ENCODE peak calls at places on chromosome 1, in four cellular contexts. E is mesenteric fat pad; X is left ventricle myocardium superior; S is CD4-positive, alpha-beta memory T cell. K is an unnamed sample.

GRCh38 chr1:202106340-202107284 is 16.1 kb upstream of the GPR37L1 start:
- DNase-seq in E (no peak), X (no peak), S (no peak), K (no peak)

GRCh38 chr1:100443739-100444571 is 91.6 kb downstream of the CDC14A start:
- DNase-seq in E (no peak), X (no peak), S (peak; percentile 52), K (peak; percentile 89)

GRCh38 chr1:117658676-117659075 is 52.8 kb downstream of the TENT5C start:
- DNase-seq in E (no peak), X (no peak), S (peak; percentile 86), K (no peak)

GRCh38 chr1:208089971-208090755 is 154.0 kb downstream of the PLXNA2 start:
- DNase-seq in E (no peak), X (peak; percentile 63), S (no peak), K (peak; percentile 10)

GRCh38 chr1:3393024-3393986 is 61.2 kb upstream of the ARHGEF16 start:
- DNase-seq in E (no peak), X (peak; percentile 82), S (no peak), K (no peak)

GRCh38 chr1:89918794-89919155 is 76.1 kb upstream of the ZNF326 start:
- DNase-seq in E (no peak), X (no peak), S (no peak), K (no peak)

GRCh38 chr1:19315378-19316206 is 3.5 kb downstream of the SLC66A1 start:
- DNase-seq in E (no peak), X (no peak), S (no peak), K (peak; percentile 46)

GRCh38 chr1:22806584-22806983 is 95.9 kb downstream of the EPHB2 start:
- DNase-seq in E (no peak), X (no peak), S (no peak), K (no peak)

GRCh38 chr1:238830036-238830611 is 556.2 kb upstream of the CHRM3 start:
- DNase-seq in E (no peak), X (no peak), S (no peak), K (peak; percentile 69)

GRCh38 chr1:12161662-12162458 is 4.9 kb upstream of the TNFRSF1B start:
- DNase-seq in E (no peak), X (peak; percentile 93), S (peak; percentile 71), K (peak; percentile 84)

GRCh38 chr1:232648316-232648715 is 18.4 kb upstream of the SIPA1L2 start:
- DNase-seq in E (no peak), X (no peak), S (no peak), K (peak; percentile 44)

GRCh38 chr1:21783679-21784603 is 992 bp upstream of the USP48 start:
- DNase-seq in E (no peak), X (peak; percentile 39), S (no peak), K (peak; percentile 72)

GRCh38 chr1:239126881-239127280 is 259.5 kb upstream of the CHRM3 start:
- DNase-seq in E (no peak), X (no peak), S (no peak), K (peak; percentile 21)

GRCh38 chr1:204945565-204945977 is 74.9 kb downstream of the NFASC start:
- DNase-seq in E (no peak), X (no peak), S (no peak), K (no peak)

GRCh38 chr1:94236630-94237290 is 624 bp downstream of the ARHGAP29 start:
- DNase-seq in E (no peak), X (peak; percentile 66), S (no peak), K (peak; percentile 43)

GRCh38 chr1:145759713-145760112 is 40.4 kb downstream of the CD160 start:
- DNase-seq in E (no peak), X (no peak), S (no peak), K (no peak)

GRCh38 chr1:45843474-45843905 is 40.1 kb downstream of the MAST2 start:
- DNase-seq in E (no peak), X (no peak), S (no peak), K (peak; percentile 53)

GRCh38 chr1:52970149-52970548 is 43.1 kb downstream of the SCP2 start:
- DNase-seq in E (no peak), X (no peak), S (peak; percentile 0), K (peak; percentile 11)

GRCh38 chr1:193241132-193241827 is 54.9 kb upstream of the B3GALT2 start:
- DNase-seq in E (no peak), X (no peak), S (no peak), K (no peak)

GRCh38 chr1:109061183-109061582 is 14.6 kb downstream of the TAF13 start:
- DNase-seq in E (no peak), X (no peak), S (no peak), K (no peak)

GRCh38 chr1:117886101-117886795 is 43.2 kb downstream of the GDAP2 start:
- DNase-seq in E (no peak), X (no peak), S (no peak), K (peak; percentile 70)

GRCh38 chr1:17994046-17994445 is 113.6 kb upstream of the IGSF21 start:
- DNase-seq in E (no peak), X (no peak), S (no peak), K (no peak)

GRCh38 chr1:6483010-6483760 is 8.3 kb downstream of the PLEKHG5 start:
- DNase-seq in E (no peak), X (no peak), S (no peak), K (no peak)

GRCh38 chr1:218671573-218671972 is 326.4 kb downstream of the TGFB2 start:
- DNase-seq in E (no peak), X (no peak), S (no peak), K (peak; percentile 50)

GRCh38 chr1:30005972-30006619 is 717.3 kb downstream of the MATN1 start:
- DNase-seq in E (no peak), X (no peak), S (no peak), K (no peak)